ENCODE peak calls at places on chromosomes 12 and 14, in eight cellular contexts. One of them, this sample, is unnamed.

GRCh38 chr12:25979059-25979458 is 20.6 kb downstream of the RASSF8 start:
- DNase-seq in RWPE1: no peak
- DNase-seq in HS-5: no peak
- DNase-seq in SJSA1: no peak
- DNase-seq in GM23338: no peak
- DNase-seq in CD8-positive, alpha-beta memory T cell: no peak
- DNase-seq in activated T-cell treated with anti-CD3 and anti-CD28 coated beads for 4 hours: no peak
- DNase-seq in GM03348: no peak
- DNase-seq in this sample: no peak

GRCh38 chr12:107450541-107450940 is 235.1 kb upstream of the PWP1 start:
- DNase-seq in RWPE1: no peak
- DNase-seq in GM23338: peak; percentile 32
- DNase-seq in HS-5: no peak
- DNase-seq in SJSA1: peak; percentile 37
- DNase-seq in CD8-positive, alpha-beta memory T cell: no peak
- DNase-seq in GM03348: no peak
- DNase-seq in activated T-cell treated with anti-CD3 and anti-CD28 coated beads for 4 hours: no peak
- DNase-seq in this sample: no peak

GRCh38 chr14:100321473-100322137 is 1.5 kb upstream of the SLC25A47 start:
- DNase-seq in RWPE1: no peak
- DNase-seq in GM23338: no peak
- DNase-seq in SJSA1: no peak
- DNase-seq in HS-5: no peak
- DNase-seq in CD8-positive, alpha-beta memory T cell: no peak
- DNase-seq in GM03348: no peak
- DNase-seq in activated T-cell treated with anti-CD3 and anti-CD28 coated beads for 4 hours: no peak
- DNase-seq in this sample: no peak

GRCh38 chr12:109358154-109358869 is 10.6 kb downstream of the MYO1H start:
- DNase-seq in GM23338: no peak
- DNase-seq in GM03348: no peak
- DNase-seq in HS-5: no peak
- DNase-seq in SJSA1: no peak
- DNase-seq in RWPE1: no peak
- DNase-seq in CD8-positive, alpha-beta memory T cell: no peak
- DNase-seq in activated T-cell treated with anti-CD3 and anti-CD28 coated beads for 4 hours: no peak
- DNase-seq in this sample: no peak

GRCh38 chr14:50785506-50786063 is 45.4 kb downstream of the NIN start:
- DNase-seq in RWPE1: no peak
- DNase-seq in CD8-positive, alpha-beta memory T cell: no peak
- DNase-seq in activated T-cell treated with anti-CD3 and anti-CD28 coated beads for 4 hours: no peak
- DNase-seq in GM03348: no peak
- DNase-seq in HS-5: no peak
- DNase-seq in GM23338: peak; percentile 25
- DNase-seq in SJSA1: no peak
- DNase-seq in this sample: no peak

GRCh38 chr12:131615316-131616053 is 95.4 kb upstream of the SFSWAP start:
- DNase-seq in HS-5: no peak
- DNase-seq in activated T-cell treated with anti-CD3 and anti-CD28 coated beads for 4 hours: no peak
- DNase-seq in SJSA1: no peak
- DNase-seq in GM23338: no peak
- DNase-seq in GM03348: peak; percentile 61
- DNase-seq in CD8-positive, alpha-beta memory T cell: no peak
- DNase-seq in RWPE1: no peak
- DNase-seq in this sample: peak; percentile 43

GRCh38 chr12:66636771-66637170 is 42.1 kb downstream of the GRIP1 start:
- DNase-seq in GM23338: no peak
- DNase-seq in HS-5: no peak
- DNase-seq in activated T-cell treated with anti-CD3 and anti-CD28 coated beads for 4 hours: no peak
- DNase-seq in CD8-positive, alpha-beta memory T cell: no peak
- DNase-seq in SJSA1: no peak
- DNase-seq in RWPE1: no peak
- DNase-seq in GM03348: no peak
- DNase-seq in this sample: peak; percentile 81

GRCh38 chr12:53999596-54000104 is 311 bp upstream of the HOXC9 start:
- DNase-seq in CD8-positive, alpha-beta memory T cell: no peak
- DNase-seq in GM03348: peak; percentile 85
- DNase-seq in RWPE1: peak; percentile 77
- DNase-seq in GM23338: peak; percentile 77
- DNase-seq in activated T-cell treated with anti-CD3 and anti-CD28 coated beads for 4 hours: no peak
- DNase-seq in SJSA1: peak; percentile 83
- DNase-seq in HS-5: peak; percentile 78
- DNase-seq in this sample: peak; percentile 91

GRCh38 chr12:102811125-102811737 is 105.8 kb downstream of the PAH start:
- DNase-seq in HS-5: no peak
- DNase-seq in CD8-positive, alpha-beta memory T cell: no peak
- DNase-seq in SJSA1: no peak
- DNase-seq in RWPE1: peak; percentile 15
- DNase-seq in GM23338: peak; percentile 82
- DNase-seq in GM03348: peak; percentile 20
- DNase-seq in activated T-cell treated with anti-CD3 and anti-CD28 coated beads for 4 hours: no peak
- DNase-seq in this sample: no peak

GRCh38 chr14:95204705-95205104 is 47.4 kb upstream of the DICER1 start:
- DNase-seq in HS-5: no peak
- DNase-seq in RWPE1: no peak
- DNase-seq in SJSA1: no peak
- DNase-seq in GM23338: no peak
- DNase-seq in GM03348: no peak
- DNase-seq in CD8-positive, alpha-beta memory T cell: no peak
- DNase-seq in activated T-cell treated with anti-CD3 and anti-CD28 coated beads for 4 hours: no peak
- DNase-seq in this sample: no peak

GRCh38 chr12:29316772-29317171 is 64.2 kb downstream of the ERGIC2 start:
- DNase-seq in RWPE1: no peak
- DNase-seq in activated T-cell treated with anti-CD3 and anti-CD28 coated beads for 4 hours: no peak
- DNase-seq in SJSA1: no peak
- DNase-seq in HS-5: no peak
- DNase-seq in GM03348: peak; percentile 39
- DNase-seq in GM23338: peak; percentile 52
- DNase-seq in CD8-positive, alpha-beta memory T cell: no peak
- DNase-seq in this sample: no peak